ENCODE peak calls at places on chromosome 9, in eight cellular contexts. P is central memory CD4-positive, alpha-beta T cell; K is NCI-H748 treated with DMSO at 0.1 percent for 48 hours; E is cardiac septum; S is Calu3; Q is MCF 10A; W is T-helper 1 cell; Z is AG09319. C is an unnamed sample.
A peak's percentile ranks its signal among the peaks of the same experiment; 100 is the strongest.

GRCh38 chr9:120456218-120456617 is 123.7 kb downstream of the CDK5RAP2 start:
- DNase-seq in P (no peak), K (no peak), E (no peak), S (no peak), Q (no peak), W (no peak), Z (no peak), C (no peak)

GRCh38 chr9:117145811-117146490 is 268.9 kb downstream of the ASTN2 start:
- DNase-seq in P (no peak), K (no peak), E (no peak), S (no peak), Q (no peak), W (no peak), Z (no peak), C (no peak)

GRCh38 chr9:38671748-38672147 is 48.2 kb downstream of the FAM240B start:
- DNase-seq in P (no peak), K (no peak), E (no peak), S (no peak), Q (no peak), W (no peak), Z (no peak), C (no peak)

GRCh38 chr9:97830884-97831829 is 21.9 kb upstream of the FOXE1 start:
- DNase-seq in P (no peak), K (no peak), E (no peak), S (no peak), Q (no peak), W (no peak), Z (no peak), C (no peak)

GRCh38 chr9:131625388-131625787 is 80.1 kb downstream of the PRRT1B start:
- DNase-seq in P (no peak), K (no peak), E (no peak), S (no peak), Q (no peak), W (no peak), Z (no peak), C (no peak)

GRCh38 chr9:86434039-86434726 is 80.0 kb upstream of the TUT7 start:
- DNase-seq in P (peak; percentile 16), K (peak; percentile 37), E (no peak), S (peak; percentile 20), Q (peak; percentile 56), W (no peak), Z (peak; percentile 55), C (peak; percentile 60)

GRCh38 chr9:129141066-129142041 is 30.1 kb downstream of the PTPA start:
- DNase-seq in P (no peak), K (no peak), E (peak; percentile 80), S (no peak), Q (peak; percentile 60), W (no peak), Z (peak; percentile 78), C (peak; percentile 49)

GRCh38 chr9:76576344-76576743 is 117.4 kb downstream of the GCNT1 start:
- DNase-seq in P (peak; percentile 18), K (no peak), E (no peak), S (peak; percentile 3), Q (peak; percentile 46), W (no peak), Z (no peak), C (no peak)

GRCh38 chr9:37953775-37954437 is 50.0 kb upstream of the SLC25A51 start:
- DNase-seq in P (no peak), K (no peak), E (no peak), S (peak; percentile 48), Q (peak; percentile 95), W (no peak), Z (peak; percentile 80), C (no peak)

GRCh38 chr9:95724253-95724991 is 151.1 kb upstream of the ERCC6L2 start:
- DNase-seq in P (peak; percentile 91), K (no peak), E (no peak), S (no peak), Q (no peak), W (peak; percentile 30), Z (no peak), C (no peak)

GRCh38 chr9:15136646-15137045 is 170.4 kb downstream of the TTC39B start:
- DNase-seq in P (no peak), K (no peak), E (no peak), S (no peak), Q (peak; percentile 24), W (no peak), Z (no peak), C (no peak)

GRCh38 chr9:83027153-83027867 is 35.6 kb downstream of the RASEF start:
- DNase-seq in P (no peak), K (no peak), E (no peak), S (no peak), Q (peak; percentile 84), W (no peak), Z (peak; percentile 10), C (no peak)

GRCh38 chr9:132169672-132170392 is 8.0 kb downstream of the NTNG2 start:
- DNase-seq in P (peak; percentile 35), K (peak; percentile 31), E (peak; percentile 85), S (peak; percentile 54), Q (peak; percentile 60), W (peak; percentile 24), Z (no peak), C (peak; percentile 70)

GRCh38 chr9:111812337-111812736 is 17.6 kb upstream of the SHOC1 start:
- DNase-seq in P (no peak), K (no peak), E (no peak), S (no peak), Q (no peak), W (no peak), Z (no peak), C (no peak)

C was measured in T47D.